ENCODE peak calls at places on chromosomes 12 and 14, in six cellular contexts. One of them, this sample, is unnamed.

GRCh38 chr12:56718167-56718566 is 6.9 kb downstream of the NACA start:
- DNase-seq in ELR: no peak
- DNase-seq in NCI-H2081: no peak
- DNase-seq in activated CD4-positive, alpha-beta T cell treated with anti-CD3 and anti-CD28 coated beads, Interleukin-2, amount 50 U/mL, for 1 hour: no peak
- DNase-seq in T-helper 1 cell: no peak
- DNase-seq in AG09319: no peak
- DNase-seq in this sample: no peak

GRCh38 chr14:58637391-58638230 is at the start of gene DACT1:
- DNase-seq in activated CD4-positive, alpha-beta T cell treated with anti-CD3 and anti-CD28 coated beads, Interleukin-2, amount 50 U/mL, for 1 hour: peak
- DNase-seq in NCI-H2081: peak
- DNase-seq in T-helper 1 cell: peak
- DNase-seq in AG09319: peak
- DNase-seq in ELR: peak
- DNase-seq in this sample: peak

GRCh38 chr12:79411791-79412190 is 279.0 kb downstream of the PAWR start:
- DNase-seq in T-helper 1 cell: no peak
- DNase-seq in NCI-H2081: no peak
- DNase-seq in AG09319: no peak
- DNase-seq in ELR: no peak
- DNase-seq in activated CD4-positive, alpha-beta T cell treated with anti-CD3 and anti-CD28 coated beads, Interleukin-2, amount 50 U/mL, for 1 hour: no peak
- DNase-seq in this sample: no peak

GRCh38 chr12:66813137-66813867 is 134.4 kb upstream of the GRIP1 start:
- DNase-seq in AG09319: no peak
- DNase-seq in T-helper 1 cell: no peak
- DNase-seq in NCI-H2081: peak
- DNase-seq in ELR: peak
- DNase-seq in activated CD4-positive, alpha-beta T cell treated with anti-CD3 and anti-CD28 coated beads, Interleukin-2, amount 50 U/mL, for 1 hour: no peak
- DNase-seq in this sample: no peak

GRCh38 chr12:29725587-29726320 is 58.0 kb downstream of the TMTC1 start:
- DNase-seq in activated CD4-positive, alpha-beta T cell treated with anti-CD3 and anti-CD28 coated beads, Interleukin-2, amount 50 U/mL, for 1 hour: no peak
- DNase-seq in T-helper 1 cell: no peak
- DNase-seq in AG09319: peak
- DNase-seq in ELR: no peak
- DNase-seq in NCI-H2081: peak
- DNase-seq in this sample: no peak

GRCh38 chr12:132597333-132598283 is 12.8 kb downstream of the LRCOL1 start:
- DNase-seq in activated CD4-positive, alpha-beta T cell treated with anti-CD3 and anti-CD28 coated beads, Interleukin-2, amount 50 U/mL, for 1 hour: peak
- DNase-seq in T-helper 1 cell: no peak
- DNase-seq in ELR: peak
- DNase-seq in AG09319: peak
- DNase-seq in NCI-H2081: peak
- DNase-seq in this sample: no peak

GRCh38 chr14:71554959-71555612 is 377.1 kb upstream of the RGS6 start:
- DNase-seq in NCI-H2081: no peak
- DNase-seq in T-helper 1 cell: no peak
- DNase-seq in activated CD4-positive, alpha-beta T cell treated with anti-CD3 and anti-CD28 coated beads, Interleukin-2, amount 50 U/mL, for 1 hour: no peak
- DNase-seq in AG09319: no peak
- DNase-seq in ELR: no peak
- DNase-seq in this sample: no peak

GRCh38 chr12:98856897-98857540 is 211.9 kb downstream of the APAF1 start:
- DNase-seq in T-helper 1 cell: no peak
- DNase-seq in ELR: no peak
- DNase-seq in activated CD4-positive, alpha-beta T cell treated with anti-CD3 and anti-CD28 coated beads, Interleukin-2, amount 50 U/mL, for 1 hour: no peak
- DNase-seq in NCI-H2081: peak
- DNase-seq in AG09319: no peak
- DNase-seq in this sample: no peak

GRCh38 chr14:74902941-74903705 is 19.9 kb downstream of the RPS6KL1 start:
- DNase-seq in T-helper 1 cell: no peak
- DNase-seq in ELR: no peak
- DNase-seq in activated CD4-positive, alpha-beta T cell treated with anti-CD3 and anti-CD28 coated beads, Interleukin-2, amount 50 U/mL, for 1 hour: no peak
- DNase-seq in NCI-H2081: no peak
- DNase-seq in AG09319: no peak
- DNase-seq in this sample: no peak

GRCh38 chr12:102548543-102548942 is 68.2 kb upstream of the IGF1 start:
- DNase-seq in NCI-H2081: no peak
- DNase-seq in T-helper 1 cell: no peak
- DNase-seq in activated CD4-positive, alpha-beta T cell treated with anti-CD3 and anti-CD28 coated beads, Interleukin-2, amount 50 U/mL, for 1 hour: no peak
- DNase-seq in AG09319: no peak
- DNase-seq in ELR: no peak
- DNase-seq in this sample: peak

GRCh38 chr12:22100952-22101748 is 55.1 kb downstream of the CMAS start:
- DNase-seq in ELR: peak
- DNase-seq in AG09319: no peak
- DNase-seq in activated CD4-positive, alpha-beta T cell treated with anti-CD3 and anti-CD28 coated beads, Interleukin-2, amount 50 U/mL, for 1 hour: peak
- DNase-seq in NCI-H2081: peak
- DNase-seq in T-helper 1 cell: no peak
- DNase-seq in this sample: peak

GRCh38 chr14:62694075-62694474 is 351.2 kb downstream of the KCNH5 start:
- DNase-seq in AG09319: no peak
- DNase-seq in activated CD4-positive, alpha-beta T cell treated with anti-CD3 and anti-CD28 coated beads, Interleukin-2, amount 50 U/mL, for 1 hour: no peak
- DNase-seq in ELR: peak
- DNase-seq in T-helper 1 cell: no peak
- DNase-seq in NCI-H2081: no peak
- DNase-seq in this sample: no peak

GRCh38 chr14:103122578-103123127 is 608 bp upstream of the TNFAIP2 start:
- DNase-seq in ELR: no peak
- DNase-seq in NCI-H2081: no peak
- DNase-seq in T-helper 1 cell: no peak
- DNase-seq in activated CD4-positive, alpha-beta T cell treated with anti-CD3 and anti-CD28 coated beads, Interleukin-2, amount 50 U/mL, for 1 hour: no peak
- DNase-seq in AG09319: no peak
- DNase-seq in this sample: no peak

GRCh38 chr12:27870939-27871338 is 90.9 kb upstream of the MANSC4 start:
- DNase-seq in NCI-H2081: no peak
- DNase-seq in AG09319: peak
- DNase-seq in ELR: peak
- DNase-seq in T-helper 1 cell: no peak
- DNase-seq in activated CD4-positive, alpha-beta T cell treated with anti-CD3 and anti-CD28 coated beads, Interleukin-2, amount 50 U/mL, for 1 hour: no peak
- DNase-seq in this sample: no peak

GRCh38 chr14:53214384-53214783 is 61.3 kb upstream of the DDHD1 start:
- DNase-seq in activated CD4-positive, alpha-beta T cell treated with anti-CD3 and anti-CD28 coated beads, Interleukin-2, amount 50 U/mL, for 1 hour: no peak
- DNase-seq in T-helper 1 cell: no peak
- DNase-seq in NCI-H2081: no peak
- DNase-seq in ELR: no peak
- DNase-seq in AG09319: no peak
- DNase-seq in this sample: no peak

GRCh38 chr12:5476356-5476755 is 44.4 kb downstream of the NTF3 start:
- DNase-seq in AG09319: no peak
- DNase-seq in ELR: no peak
- DNase-seq in T-helper 1 cell: no peak
- DNase-seq in NCI-H2081: no peak
- DNase-seq in activated CD4-positive, alpha-beta T cell treated with anti-CD3 and anti-CD28 coated beads, Interleukin-2, amount 50 U/mL, for 1 hour: no peak
- DNase-seq in this sample: no peak

GRCh38 chr14:59281613-59282012 is 93.1 kb downstream of the DAAM1 start:
- DNase-seq in ELR: peak
- DNase-seq in AG09319: no peak
- DNase-seq in NCI-H2081: no peak
- DNase-seq in activated CD4-positive, alpha-beta T cell treated with anti-CD3 and anti-CD28 coated beads, Interleukin-2, amount 50 U/mL, for 1 hour: no peak
- DNase-seq in T-helper 1 cell: no peak
- DNase-seq in this sample: no peak

GRCh38 chr12:1117970-1118563 is 127.0 kb downstream of the ERC1 start:
- DNase-seq in NCI-H2081: peak
- DNase-seq in ELR: peak
- DNase-seq in activated CD4-positive, alpha-beta T cell treated with anti-CD3 and anti-CD28 coated beads, Interleukin-2, amount 50 U/mL, for 1 hour: peak
- DNase-seq in AG09319: peak
- DNase-seq in T-helper 1 cell: peak
- DNase-seq in this sample: peak

GRCh38 chr12:131042848-131043245 is 89.1 kb downstream of the ADGRD1 start:
- DNase-seq in ELR: no peak
- DNase-seq in NCI-H2081: no peak
- DNase-seq in AG09319: no peak
- DNase-seq in T-helper 1 cell: no peak
- DNase-seq in activated CD4-positive, alpha-beta T cell treated with anti-CD3 and anti-CD28 coated beads, Interleukin-2, amount 50 U/mL, for 1 hour: no peak
- DNase-seq in this sample: no peak

GRCh38 chr12:8661751-8662150 is 875 bp downstream of the MFAP5 start:
- DNase-seq in activated CD4-positive, alpha-beta T cell treated with anti-CD3 and anti-CD28 coated beads, Interleukin-2, amount 50 U/mL, for 1 hour: no peak
- DNase-seq in T-helper 1 cell: no peak
- DNase-seq in AG09319: no peak
- DNase-seq in NCI-H2081: no peak
- DNase-seq in ELR: no peak
- DNase-seq in this sample: no peak

GRCh38 chr14:95463173-95463901 is 53.1 kb downstream of the SYNE3 start:
- DNase-seq in AG09319: no peak
- DNase-seq in NCI-H2081: peak
- DNase-seq in ELR: no peak
- DNase-seq in activated CD4-positive, alpha-beta T cell treated with anti-CD3 and anti-CD28 coated beads, Interleukin-2, amount 50 U/mL, for 1 hour: peak
- DNase-seq in T-helper 1 cell: peak
- DNase-seq in this sample: no peak

GRCh38 chr12:47192046-47192445 is 112.3 kb upstream of the AMIGO2 start:
- DNase-seq in AG09319: no peak
- DNase-seq in ELR: no peak
- DNase-seq in T-helper 1 cell: no peak
- DNase-seq in activated CD4-positive, alpha-beta T cell treated with anti-CD3 and anti-CD28 coated beads, Interleukin-2, amount 50 U/mL, for 1 hour: no peak
- DNase-seq in NCI-H2081: no peak
- DNase-seq in this sample: no peak

GRCh38 chr12:76519538-76519937 is 40.0 kb downstream of the OSBPL8 start:
- DNase-seq in AG09319: no peak
- DNase-seq in ELR: peak
- DNase-seq in NCI-H2081: no peak
- DNase-seq in T-helper 1 cell: no peak
- DNase-seq in activated CD4-positive, alpha-beta T cell treated with anti-CD3 and anti-CD28 coated beads, Interleukin-2, amount 50 U/mL, for 1 hour: no peak
- DNase-seq in this sample: no peak

This sample was measured in pancreas.